ENCODE peak calls at places on chromosomes 5 and 9, in ten cellular contexts. Z is pancreas; Y is naive thymus-derived CD4-positive, alpha-beta T cell; P is astrocyte; I is H1; O is left ventricle myocardium inferior; W is thoracic aorta; R is keratinocyte; L is BE2C; Q is uterus. K is an unnamed sample.
A peak's percentile ranks its signal among the peaks of the same experiment; 100 is the strongest.

GRCh38 chr5:16169550-16169949 is 10.0 kb downstream of the MARCHF11 start:
- DNase-seq in Z (no peak), Y (no peak), P (no peak), I (no peak), O (no peak), W (no peak), R (no peak), L (peak; percentile 56), Q (no peak), K (no peak)

GRCh38 chr9:34899535-34900158 is 58.4 kb upstream of the PHF24 start:
- DNase-seq in Z (peak; percentile 56), Y (peak; percentile 84), P (peak; percentile 34), I (peak; percentile 31), O (peak; percentile 79), W (peak; percentile 34), R (no peak), L (peak; percentile 79), Q (peak; percentile 74), K (peak; percentile 81)

GRCh38 chr9:38142201-38142600 is 73.2 kb upstream of the SHB start:
- DNase-seq in Z (no peak), Y (no peak), P (peak; percentile 78), I (no peak), O (no peak), W (no peak), R (peak; percentile 17), L (no peak), Q (no peak), K (no peak)

GRCh38 chr9:91693226-91693625 is 256.8 kb downstream of the ROR2 start:
- DNase-seq in Z (no peak), Y (no peak), P (no peak), I (no peak), O (no peak), W (no peak), R (no peak), L (no peak), Q (no peak), K (no peak)

GRCh38 chr9:12680341-12680740 is 12.8 kb upstream of the TYRP1 start:
- DNase-seq in Z (no peak), Y (no peak), P (peak; percentile 60), I (no peak), O (no peak), W (no peak), R (no peak), L (no peak), Q (no peak), K (no peak)

GRCh38 chr9:136587145-136587943 is 41.5 kb upstream of the NOTCH1 start:
- DNase-seq in Z (no peak), Y (no peak), P (no peak), I (no peak), O (peak; percentile 91), W (no peak), R (no peak), L (peak; percentile 82), Q (peak; percentile 81), K (no peak)

GRCh38 chr5:178793156-178793555 is 62.7 kb upstream of the ZNF354A start:
- DNase-seq in Z (no peak), Y (no peak), P (no peak), I (peak; percentile 70), O (peak; percentile 20), W (no peak), R (no peak), L (peak; percentile 59), Q (no peak), K (no peak)

GRCh38 chr5:127216906-127217675 is 73.5 kb upstream of the MEGF10 start:
- DNase-seq in Z (no peak), Y (no peak), P (no peak), I (no peak), O (no peak), W (no peak), R (no peak), L (no peak), Q (no peak), K (no peak)

GRCh38 chr9:91809581-91810285 is 140.3 kb downstream of the ROR2 start:
- DNase-seq in Z (no peak), Y (no peak), P (peak; percentile 48), I (no peak), O (no peak), W (no peak), R (no peak), L (no peak), Q (no peak), K (no peak)

GRCh38 chr5:38500861-38501260 is 55.6 kb downstream of the LIFR start:
- DNase-seq in Z (no peak), Y (no peak), P (peak; percentile 49), I (no peak), O (no peak), W (no peak), R (no peak), L (no peak), Q (no peak), K (no peak)

GRCh38 chr9:133883356-133883755 is 108.8 kb downstream of the VAV2 start:
- DNase-seq in Z (no peak), Y (no peak), P (peak; percentile 6), I (no peak), O (no peak), W (no peak), R (no peak), L (no peak), Q (no peak), K (no peak)

GRCh38 chr5:41527201-41527779 is 16.9 kb upstream of the PLCXD3 start:
- DNase-seq in Z (no peak), Y (no peak), P (peak; percentile 100), I (no peak), O (peak; percentile 24), W (no peak), R (no peak), L (peak; percentile 19), Q (no peak), K (no peak)

GRCh38 chr5:179164331-179165311 is 104.4 kb downstream of the ZNF354C start:
- DNase-seq in Z (no peak), Y (no peak), P (no peak), I (no peak), O (no peak), W (no peak), R (no peak), L (no peak), Q (peak; percentile 6), K (no peak)

GRCh38 chr9:33184947-33185346 is 17.8 kb upstream of the B4GALT1 start:
- DNase-seq in Z (no peak), Y (no peak), P (no peak), I (no peak), O (no peak), W (no peak), R (no peak), L (no peak), Q (no peak), K (no peak)

GRCh38 chr5:56616454-56617160 is 198.7 kb upstream of the MAP3K1 start:
- DNase-seq in Z (no peak), Y (no peak), P (no peak), I (no peak), O (no peak), W (no peak), R (no peak), L (no peak), Q (no peak), K (no peak)
- H3K4me3 ChIP-seq in Z (no peak overlapping the region), Y (no peak overlapping the region), P (no peak overlapping the region), I (no peak overlapping the region), O (peak overlapping the region; percentile 13), W (no peak overlapping the region), R (no peak overlapping the region), L (no peak overlapping the region), Q (no peak overlapping the region), K (no peak overlapping the region)

DNA sequence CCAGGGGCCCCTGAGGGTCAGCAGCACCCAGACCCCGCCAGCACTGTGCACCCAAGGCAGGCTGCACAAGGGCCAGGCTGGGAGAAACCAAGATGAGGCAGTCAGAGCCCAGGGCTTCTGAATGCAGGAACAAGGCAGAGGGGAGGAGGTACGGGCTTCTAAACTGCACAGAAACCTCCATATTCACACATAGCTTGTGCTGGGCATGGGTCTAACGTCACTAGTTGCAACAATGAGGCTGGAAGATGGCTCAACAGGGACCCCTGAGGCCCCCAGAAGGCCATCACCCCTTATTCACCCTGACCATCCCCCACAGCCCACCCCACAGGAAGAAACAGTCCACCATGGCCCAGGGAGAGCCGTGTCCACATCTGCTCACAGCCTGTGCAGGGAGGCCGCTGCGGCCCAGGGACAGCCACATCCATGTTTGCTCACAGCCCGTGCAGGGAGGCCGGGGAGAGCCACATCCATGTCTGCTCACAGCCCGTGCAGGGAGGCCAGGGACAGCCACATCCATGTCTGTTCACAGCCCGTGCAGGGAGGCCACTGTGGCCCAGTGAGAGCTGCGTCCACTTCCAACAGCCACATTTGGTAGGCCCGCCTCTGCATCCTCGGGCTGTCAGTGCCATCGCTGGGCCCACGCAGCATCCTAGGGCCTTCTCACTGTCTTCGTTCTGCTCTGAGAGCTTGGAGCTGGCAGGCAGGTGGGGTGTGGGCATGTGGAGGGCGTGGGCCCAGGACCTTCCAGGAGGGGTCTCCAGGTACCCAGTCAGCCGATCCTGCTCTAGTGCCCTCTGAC is 38.2 kb downstream of the LPCAT1 start:
- DNase-seq in Z (no peak), Y (no peak), P (no peak), I (no peak), O (no peak), W (no peak), R (no peak), L (no peak), Q (no peak), K (no peak)
- H3K4me1 ChIP-seq in Z (no peaks in the 10 kb centered on the region), Y (no peaks in the 10 kb centered on the region), P (peaks cover 16% of the 10 kb centered on the region), I (peaks cover 1% of the 10 kb centered on the region), O (no peaks in the 10 kb centered on the region), W (no peaks in the 10 kb centered on the region), R (no peaks in the 10 kb centered on the region), L (no peaks in the 10 kb centered on the region), Q (no peaks in the 10 kb centered on the region), K (peaks cover 6% of the 10 kb centered on the region)

GRCh38 chr5:163565492-163565891 is 60.1 kb downstream of the MAT2B start:
- DNase-seq in Z (no peak), Y (no peak), P (no peak), I (no peak), O (no peak), W (no peak), R (no peak), L (no peak), Q (no peak), K (no peak)
- H3K4me3 ChIP-seq in Z (peak overlapping the region; percentile 26), Y (peak overlapping the region; percentile 28), P (peak overlapping the region; percentile 57), I (peak overlapping the region; percentile 28), O (peak overlapping the region; percentile 63), W (peak overlapping the region; percentile 69), R (no peak overlapping the region), L (no peak overlapping the region), Q (peak overlapping the region; percentile 20), K (peak overlapping the region; percentile 32)

GRCh38 chr9:110126986-110127864 is 80.7 kb downstream of the C9orf152 start:
- DNase-seq in Z (peak; percentile 14), Y (no peak), P (peak; percentile 55), I (no peak), O (peak; percentile 80), W (no peak), R (no peak), L (no peak), Q (peak; percentile 83), K (no peak)

GRCh38 chr9:110123364-110124095 is 84.4 kb downstream of the C9orf152 start:
- DNase-seq in Z (no peak), Y (no peak), P (peak; percentile 89), I (no peak), O (no peak), W (no peak), R (no peak), L (no peak), Q (no peak), K (no peak)

GRCh38 chr9:110126457-110126856 is 81.5 kb downstream of the C9orf152 start:
- DNase-seq in Z (no peak), Y (peak; percentile 35), P (no peak), I (no peak), O (no peak), W (no peak), R (no peak), L (no peak), Q (no peak), K (no peak)

GRCh38 chr9:110125763-110126351 is 82.1 kb downstream of the C9orf152 start:
- DNase-seq in Z (no peak), Y (peak; percentile 7), P (peak; percentile 49), I (no peak), O (no peak), W (no peak), R (no peak), L (no peak), Q (no peak), K (no peak)

GRCh38 chr9:110125207-110125751 is 82.7 kb downstream of the C9orf152 start:
- DNase-seq in Z (peak; percentile 78), Y (no peak), P (peak; percentile 99), I (peak; percentile 71), O (peak; percentile 86), W (peak; percentile 71), R (no peak), L (no peak), Q (peak; percentile 95), K (no peak)
- H3K4me1 ChIP-seq in Z (no peaks in the 10 kb centered on the region), Y (peaks cover 16% of the 10 kb centered on the region), P (peaks cover 68% of the 10 kb centered on the region), I (peaks cover 39% of the 10 kb centered on the region), O (peaks cover 97% of the 10 kb centered on the region), W (peaks cover 32% of the 10 kb centered on the region), R (peaks cover 21% of the 10 kb centered on the region), L (no peaks in the 10 kb centered on the region), Q (peaks cover 3% of the 10 kb centered on the region), K (peaks cover 5% of the 10 kb centered on the region)

K was measured in CD8-positive, alpha-beta T cell.